ENCODE peak calls at places on chromosomes 6 and 20, in six cellular contexts. One of them, this sample, is unnamed.

GRCh38 chr6:159969204-159969912 is 476 bp downstream of the IGF2R start:
- DNase-seq in foreskin fibroblast: peak; percentile 59
- DNase-seq in BJ: no peak
- DNase-seq in psoas muscle: peak; percentile 57
- DNase-seq in dorsolateral prefrontal cortex: peak; percentile 27
- DNase-seq in cardiac fibroblast: peak; percentile 35
- DNase-seq in this sample: no peak

GRCh38 chr6:167829513-167829912 is 2.8 kb downstream of the AFDN start:
- DNase-seq in foreskin fibroblast: no peak
- DNase-seq in BJ: no peak
- DNase-seq in psoas muscle: no peak
- DNase-seq in dorsolateral prefrontal cortex: no peak
- DNase-seq in cardiac fibroblast: no peak
- DNase-seq in this sample: no peak

GRCh38 chr6:50120300-50120699 is 70.6 kb upstream of the DEFB112 start:
- DNase-seq in foreskin fibroblast: no peak
- DNase-seq in BJ: no peak
- DNase-seq in psoas muscle: no peak
- DNase-seq in dorsolateral prefrontal cortex: no peak
- DNase-seq in cardiac fibroblast: no peak
- DNase-seq in this sample: no peak

GRCh38 chr20:2825770-2826169 is 9.6 kb downstream of the TMEM239 start:
- DNase-seq in foreskin fibroblast: no peak
- DNase-seq in BJ: no peak
- DNase-seq in psoas muscle: no peak
- DNase-seq in dorsolateral prefrontal cortex: no peak
- DNase-seq in cardiac fibroblast: no peak
- DNase-seq in this sample: no peak

GRCh38 chr6:166460473-166461437 is 78.0 kb upstream of the MPC1 start:
- DNase-seq in foreskin fibroblast: peak; percentile 59
- DNase-seq in BJ: peak; percentile 7
- DNase-seq in psoas muscle: no peak
- DNase-seq in dorsolateral prefrontal cortex: no peak
- DNase-seq in cardiac fibroblast: peak; percentile 46
- DNase-seq in this sample: no peak

GRCh38 chr20:22762576-22763256 is 178.3 kb upstream of the FOXA2 start:
- DNase-seq in foreskin fibroblast: no peak
- DNase-seq in BJ: no peak
- DNase-seq in psoas muscle: no peak
- DNase-seq in dorsolateral prefrontal cortex: no peak
- DNase-seq in cardiac fibroblast: no peak
- DNase-seq in this sample: no peak

GRCh38 chr6:19478992-19479391 is 358.2 kb upstream of the ID4 start:
- DNase-seq in foreskin fibroblast: peak; percentile 20
- DNase-seq in BJ: peak; percentile 7
- DNase-seq in psoas muscle: no peak
- DNase-seq in dorsolateral prefrontal cortex: no peak
- DNase-seq in cardiac fibroblast: peak; percentile 18
- DNase-seq in this sample: no peak

GRCh38 chr6:116412270-116412669 is 41.5 kb downstream of the DSE start:
- DNase-seq in foreskin fibroblast: peak; percentile 39
- DNase-seq in BJ: no peak
- DNase-seq in psoas muscle: peak; percentile 30
- DNase-seq in dorsolateral prefrontal cortex: no peak
- DNase-seq in cardiac fibroblast: peak; percentile 49
- DNase-seq in this sample: no peak

GRCh38 chr20:59804347-59804746 is 129.1 kb downstream of the SYCP2 start:
- DNase-seq in foreskin fibroblast: no peak
- DNase-seq in BJ: no peak
- DNase-seq in psoas muscle: no peak
- DNase-seq in dorsolateral prefrontal cortex: no peak
- DNase-seq in cardiac fibroblast: no peak
- DNase-seq in this sample: no peak

GRCh38 chr6:160333841-160334240 is 14.3 kb upstream of the SLC22A3 start:
- DNase-seq in foreskin fibroblast: no peak
- DNase-seq in BJ: no peak
- DNase-seq in psoas muscle: no peak
- DNase-seq in dorsolateral prefrontal cortex: no peak
- DNase-seq in cardiac fibroblast: no peak
- DNase-seq in this sample: no peak

GRCh38 chr6:112372213-112372806 is 25.2 kb downstream of the RFPL4B start:
- DNase-seq in foreskin fibroblast: peak; percentile 56
- DNase-seq in BJ: no peak
- DNase-seq in psoas muscle: no peak
- DNase-seq in dorsolateral prefrontal cortex: no peak
- DNase-seq in cardiac fibroblast: peak; percentile 53
- DNase-seq in this sample: no peak

GRCh38 chr6:72042088-72042487 is 155.7 kb downstream of the RIMS1 start:
- DNase-seq in foreskin fibroblast: no peak
- DNase-seq in BJ: no peak
- DNase-seq in psoas muscle: no peak
- DNase-seq in dorsolateral prefrontal cortex: no peak
- DNase-seq in cardiac fibroblast: no peak
- DNase-seq in this sample: no peak

GRCh38 chr6:143279385-143279784 is 171.1 kb downstream of the ADAT2 start:
- DNase-seq in foreskin fibroblast: peak; percentile 34
- DNase-seq in BJ: no peak
- DNase-seq in psoas muscle: no peak
- DNase-seq in dorsolateral prefrontal cortex: no peak
- DNase-seq in cardiac fibroblast: peak; percentile 40
- DNase-seq in this sample: no peak

GRCh38 chr6:167553716-167554115 is 228.8 kb downstream of the TTLL2 start:
- DNase-seq in foreskin fibroblast: no peak
- DNase-seq in BJ: no peak
- DNase-seq in psoas muscle: no peak
- DNase-seq in dorsolateral prefrontal cortex: no peak
- DNase-seq in cardiac fibroblast: no peak
- DNase-seq in this sample: no peak

GRCh38 chr20:50227506-50227905 is 36.9 kb downstream of the CEBPB start:
- DNase-seq in foreskin fibroblast: peak; percentile 67
- DNase-seq in BJ: no peak
- DNase-seq in psoas muscle: no peak
- DNase-seq in dorsolateral prefrontal cortex: no peak
- DNase-seq in cardiac fibroblast: no peak
- DNase-seq in this sample: no peak

GRCh38 chr20:14401479-14402138 is 64.2 kb upstream of the FLRT3 start:
- DNase-seq in foreskin fibroblast: peak; percentile 31
- DNase-seq in BJ: no peak
- DNase-seq in psoas muscle: no peak
- DNase-seq in dorsolateral prefrontal cortex: no peak
- DNase-seq in cardiac fibroblast: no peak
- DNase-seq in this sample: no peak

GRCh38 chr20:44467289-44467883 is 8.3 kb upstream of the TTPAL start:
- DNase-seq in foreskin fibroblast: peak; percentile 72
- DNase-seq in BJ: no peak
- DNase-seq in psoas muscle: peak; percentile 70
- DNase-seq in dorsolateral prefrontal cortex: no peak
- DNase-seq in cardiac fibroblast: peak; percentile 80
- DNase-seq in this sample: peak; percentile 76

GRCh38 chr6:14452567-14453527 is 335.3 kb downstream of the CD83 start:
- DNase-seq in foreskin fibroblast: no peak
- DNase-seq in BJ: no peak
- DNase-seq in psoas muscle: no peak
- DNase-seq in dorsolateral prefrontal cortex: no peak
- DNase-seq in cardiac fibroblast: no peak
- DNase-seq in this sample: no peak

GRCh38 chr20:1870792-1871550 is 24.2 kb upstream of the SIRPA start:
- DNase-seq in foreskin fibroblast: no peak
- DNase-seq in BJ: no peak
- DNase-seq in psoas muscle: no peak
- DNase-seq in dorsolateral prefrontal cortex: no peak
- DNase-seq in cardiac fibroblast: no peak
- DNase-seq in this sample: no peak

GRCh38 chr20:9488063-9488462 is 26.3 kb upstream of the LAMP5 start:
- DNase-seq in foreskin fibroblast: no peak
- DNase-seq in BJ: no peak
- DNase-seq in psoas muscle: no peak
- DNase-seq in dorsolateral prefrontal cortex: no peak
- DNase-seq in cardiac fibroblast: no peak
- DNase-seq in this sample: no peak

GRCh38 chr6:65771946-65772345 is 64.9 kb upstream of the EYS start:
- DNase-seq in foreskin fibroblast: no peak
- DNase-seq in BJ: no peak
- DNase-seq in psoas muscle: no peak
- DNase-seq in dorsolateral prefrontal cortex: no peak
- DNase-seq in cardiac fibroblast: no peak
- DNase-seq in this sample: no peak

GRCh38 chr20:46857061-46857831 is 37.4 kb upstream of the EYA2 start:
- DNase-seq in foreskin fibroblast: no peak
- DNase-seq in BJ: no peak
- DNase-seq in psoas muscle: no peak
- DNase-seq in dorsolateral prefrontal cortex: no peak
- DNase-seq in cardiac fibroblast: no peak
- DNase-seq in this sample: no peak

GRCh38 chr20:23995905-23996666 is 7.5 kb upstream of the GGTLC1 start:
- DNase-seq in foreskin fibroblast: peak; percentile 61
- DNase-seq in BJ: no peak
- DNase-seq in psoas muscle: peak; percentile 51
- DNase-seq in dorsolateral prefrontal cortex: peak; percentile 40
- DNase-seq in cardiac fibroblast: peak; percentile 50
- DNase-seq in this sample: no peak

GRCh38 chr6:41462980-41463930 is 82.9 kb upstream of the FOXP4 start:
- DNase-seq in foreskin fibroblast: peak; percentile 64
- DNase-seq in BJ: no peak
- DNase-seq in psoas muscle: peak; percentile 66
- DNase-seq in dorsolateral prefrontal cortex: peak; percentile 8
- DNase-seq in cardiac fibroblast: peak; percentile 80
- DNase-seq in this sample: peak; percentile 77

GRCh38 chr6:112325449-112325848 is 21.7 kb upstream of the RFPL4B start:
- DNase-seq in foreskin fibroblast: no peak
- DNase-seq in BJ: no peak
- DNase-seq in psoas muscle: no peak
- DNase-seq in dorsolateral prefrontal cortex: no peak
- DNase-seq in cardiac fibroblast: no peak
- DNase-seq in this sample: no peak

GRCh38 chr6:105746130-105746505 is 340.0 kb upstream of the PRDM1 start:
- DNase-seq in foreskin fibroblast: no peak
- DNase-seq in BJ: no peak
- DNase-seq in psoas muscle: no peak
- DNase-seq in dorsolateral prefrontal cortex: no peak
- DNase-seq in cardiac fibroblast: no peak
- DNase-seq in this sample: no peak

GRCh38 chr20:1371830-1372539 is 20.9 kb downstream of the FKBP1A start:
- DNase-seq in foreskin fibroblast: no peak
- DNase-seq in BJ: no peak
- DNase-seq in psoas muscle: no peak
- DNase-seq in dorsolateral prefrontal cortex: no peak
- DNase-seq in cardiac fibroblast: no peak
- DNase-seq in this sample: no peak

GRCh38 chr20:12056836-12057235 is 139.1 kb downstream of the BTBD3 start:
- DNase-seq in foreskin fibroblast: no peak
- DNase-seq in BJ: no peak
- DNase-seq in psoas muscle: no peak
- DNase-seq in dorsolateral prefrontal cortex: no peak
- DNase-seq in cardiac fibroblast: peak; percentile 20
- DNase-seq in this sample: no peak

GRCh38 chr6:112595841-112596240 is 248.7 kb downstream of the RFPL4B start:
- DNase-seq in foreskin fibroblast: peak; percentile 17
- DNase-seq in BJ: no peak
- DNase-seq in psoas muscle: no peak
- DNase-seq in dorsolateral prefrontal cortex: no peak
- DNase-seq in cardiac fibroblast: no peak
- DNase-seq in this sample: no peak

GRCh38 chr6:103268335-103268734 is 1591.4 kb downstream of the HACE1 start:
- DNase-seq in foreskin fibroblast: no peak
- DNase-seq in BJ: no peak
- DNase-seq in psoas muscle: no peak
- DNase-seq in dorsolateral prefrontal cortex: no peak
- DNase-seq in cardiac fibroblast: no peak
- DNase-seq in this sample: no peak

GRCh38 chr6:103273048-103273447 is 1586.7 kb downstream of the HACE1 start:
- DNase-seq in foreskin fibroblast: no peak
- DNase-seq in BJ: no peak
- DNase-seq in psoas muscle: no peak
- DNase-seq in dorsolateral prefrontal cortex: no peak
- DNase-seq in cardiac fibroblast: peak; percentile 0
- DNase-seq in this sample: no peak
- TF ChIP-seq CTCF in foreskin fibroblast: no peak
- TF ChIP-seq CTCF in BJ: no peak
- TF ChIP-seq CTCF in psoas muscle: peak; percentile 22
- TF ChIP-seq CTCF in dorsolateral prefrontal cortex: peak; percentile 32
- TF ChIP-seq CTCF in cardiac fibroblast: no peak
- TF ChIP-seq CTCF in this sample: no peak

DNA sequence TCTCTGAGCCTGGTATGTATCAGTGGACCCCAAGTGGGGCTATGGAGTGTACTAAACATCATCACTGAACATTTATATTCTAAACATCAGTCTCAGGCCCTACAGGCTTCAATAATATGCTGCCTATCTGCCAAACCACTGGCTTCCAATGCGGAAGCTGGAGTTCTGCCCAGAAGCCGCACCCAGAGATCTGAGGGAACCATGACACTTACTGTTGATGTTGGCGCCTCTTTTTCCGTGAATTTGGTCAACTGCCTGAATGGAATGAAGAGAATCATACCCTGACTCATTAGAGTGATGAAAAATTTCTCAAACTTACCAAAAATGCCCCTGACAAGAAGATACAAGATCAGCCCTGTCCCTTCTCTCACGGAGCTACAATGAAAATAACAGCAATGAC is 66.2 kb downstream of the SLC22A23 start:
- DNase-seq in foreskin fibroblast: peak; percentile 74
- DNase-seq in BJ: no peak
- DNase-seq in psoas muscle: peak; percentile 79
- DNase-seq in dorsolateral prefrontal cortex: peak; percentile 48
- DNase-seq in cardiac fibroblast: peak; percentile 90
- DNase-seq in this sample: peak; percentile 87
- H3K4me3 ChIP-seq in foreskin fibroblast: no peak overlapping the region
- H3K4me3 ChIP-seq in BJ: no peak overlapping the region
- H3K4me3 ChIP-seq in psoas muscle: no peak overlapping the region
- H3K4me3 ChIP-seq in dorsolateral prefrontal cortex: no peak overlapping the region
- H3K4me3 ChIP-seq in cardiac fibroblast: no peak overlapping the region
- H3K4me3 ChIP-seq in this sample: no peak overlapping the region

GRCh38 chr6:68226460-68226859 is 408.6 kb upstream of the ADGRB3 start:
- DNase-seq in foreskin fibroblast: peak; percentile 39
- DNase-seq in BJ: no peak
- DNase-seq in psoas muscle: no peak
- DNase-seq in dorsolateral prefrontal cortex: no peak
- DNase-seq in cardiac fibroblast: peak; percentile 48
- DNase-seq in this sample: no peak
- TF ChIP-seq CTCF in foreskin fibroblast: no peak
- TF ChIP-seq CTCF in BJ: no peak
- TF ChIP-seq CTCF in psoas muscle: no peak
- TF ChIP-seq CTCF in dorsolateral prefrontal cortex: peak; percentile 38
- TF ChIP-seq CTCF in cardiac fibroblast: peak; percentile 27
- TF ChIP-seq CTCF in this sample: no peak

DNA sequence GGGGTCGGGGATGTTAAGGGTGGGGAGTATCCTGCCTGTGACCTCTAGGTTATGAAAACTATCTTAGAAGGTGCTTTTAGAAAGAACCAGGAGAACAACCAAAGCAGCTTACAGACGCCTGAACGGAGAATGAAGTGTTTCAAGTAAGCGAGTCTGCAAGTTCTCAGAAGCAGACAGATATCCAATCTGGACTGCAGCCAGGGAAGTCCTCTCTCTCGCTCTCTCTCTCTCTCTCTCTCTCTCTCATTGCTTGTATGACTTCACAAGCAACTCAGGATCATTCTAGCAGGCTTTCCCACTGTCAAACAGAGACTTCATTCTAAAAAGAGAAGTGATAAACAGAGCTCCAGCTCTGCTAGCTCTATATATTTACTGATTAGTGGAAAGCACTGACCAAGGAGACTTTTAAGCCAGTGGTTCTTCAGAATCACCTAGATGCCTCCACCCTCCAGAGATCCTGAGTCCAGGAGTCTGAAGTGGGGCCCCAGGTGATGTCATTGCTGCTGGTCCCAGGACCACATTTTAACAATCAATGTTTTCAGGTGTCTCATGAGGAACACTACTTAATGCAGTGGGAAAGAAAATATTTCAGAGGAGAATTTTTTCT is 6.0 kb downstream of the TCF21 start:
- DNase-seq in foreskin fibroblast: peak; percentile 60
- DNase-seq in BJ: no peak
- DNase-seq in psoas muscle: no peak
- DNase-seq in dorsolateral prefrontal cortex: no peak
- DNase-seq in cardiac fibroblast: peak; percentile 91
- DNase-seq in this sample: no peak
- H3K4me3 ChIP-seq in foreskin fibroblast: no peak overlapping the region
- H3K4me3 ChIP-seq in BJ: no peak overlapping the region
- H3K4me3 ChIP-seq in psoas muscle: no peak overlapping the region
- H3K4me3 ChIP-seq in dorsolateral prefrontal cortex: no peak overlapping the region
- H3K4me3 ChIP-seq in cardiac fibroblast: no peak overlapping the region
- H3K4me3 ChIP-seq in this sample: no peak overlapping the region